ENCODE peak calls at places on chromosomes 1 and 21, in seven cellular contexts. I is Panc1, X is A549, M is K562, K is GM23338, B is HL-60, S is HepG2. H is an unnamed sample.

GRCh38 chr1:178371236-178371635 is 125.5 kb downstream of the CLEC20A start:
- DNase-seq in I (no peak), X (no peak), M (no peak), K (peak; percentile 37), B (no peak), S (no peak), H (no peak)

GRCh38 chr1:56877973-56878372 is 23.4 kb downstream of the C8A start:
- DNase-seq in I (no peak), X (no peak), M (no peak), K (no peak), B (no peak), S (no peak), H (no peak)

GRCh38 chr1:179798213-179798863 is 55.2 kb downstream of the FAM163A start:
- DNase-seq in I (no peak), X (no peak), M (no peak), K (no peak), B (no peak), S (no peak), H (no peak)

GRCh38 chr1:227869851-227870305 is 54.4 kb downstream of the PRSS38 start:
- DNase-seq in I (no peak), X (no peak), M (no peak), K (no peak), B (no peak), S (no peak), H (no peak)

GRCh38 chr1:247337961-247338360 is 6.3 kb upstream of the ZNF496 start:
- DNase-seq in I (no peak), X (no peak), M (no peak), K (no peak), B (no peak), S (no peak), H (no peak)

GRCh38 chr1:105326883-105327282 is 1577.2 kb downstream of the AMY1C start:
- DNase-seq in I (no peak), X (no peak), M (no peak), K (no peak), B (no peak), S (no peak), H (no peak)

GRCh38 chr1:43222876-43223275 is 46.9 kb upstream of the TMEM125 start:
- DNase-seq in I (no peak), X (no peak), M (no peak), K (no peak), B (no peak), S (no peak), H (no peak)

GRCh38 chr21:24367936-24368335 is 1239.3 kb downstream of the MRPL39 start:
- DNase-seq in I (no peak), X (no peak), M (no peak), K (no peak), B (no peak), S (no peak), H (no peak)

GRCh38 chr1:110119843-110120242 is 7.6 kb downstream of the UBL4B start:
- DNase-seq in I (no peak), X (no peak), M (no peak), K (no peak), B (no peak), S (no peak), H (no peak)

GRCh38 chr1:239805888-239806772 is 285.6 kb upstream of the FMN2 start:
- DNase-seq in I (no peak), X (no peak), M (no peak), K (no peak), B (no peak), S (no peak), H (peak; percentile 57)

GRCh38 chr1:39711359-39712340 is 20.4 kb upstream of the HPCAL4 start:
- DNase-seq in I (no peak), X (no peak), M (peak; percentile 87), K (peak; percentile 95), B (no peak), S (peak; percentile 52), H (no peak)

GRCh38 chr1:44036409-44037111 is 5.3 kb upstream of the SLC6A9 start:
- DNase-seq in I (no peak), X (peak; percentile 48), M (peak; percentile 73), K (peak; percentile 86), B (peak; percentile 69), S (peak; percentile 55), H (peak; percentile 79)

GRCh38 chr1:243325305-243325890 is 69.6 kb downstream of the SDCCAG8 start:
- DNase-seq in I (peak; percentile 51), X (peak; percentile 34), M (peak; percentile 51), K (peak; percentile 70), B (peak; percentile 38), S (peak; percentile 39), H (peak; percentile 39)

GRCh38 chr1:10179751-10180150 is 30.6 kb upstream of the KIF1B start:
- DNase-seq in I (no peak), X (no peak), M (no peak), K (no peak), B (no peak), S (no peak), H (no peak)

GRCh38 chr21:38351176-38351959 is 94.6 kb downstream of the KCNJ15 start:
- DNase-seq in I (no peak), X (no peak), M (no peak), K (no peak), B (no peak), S (no peak), H (no peak)

GRCh38 chr21:37550618-37551405 is 184.2 kb downstream of the DYRK1A start:
- DNase-seq in I (no peak), X (no peak), M (peak; percentile 64), K (no peak), B (no peak), S (no peak), H (no peak)

GRCh38 chr21:43703068-43703880 is 15.7 kb upstream of the PDXK start:
- DNase-seq in I (no peak), X (no peak), M (no peak), K (peak; percentile 67), B (peak; percentile 72), S (peak; percentile 57), H (peak; percentile 48)

GRCh38 chr1:207306603-207307002 is 14.9 kb upstream of the CD55 start:
- DNase-seq in I (no peak), X (no peak), M (no peak), K (peak; percentile 59), B (no peak), S (no peak), H (no peak)

GRCh38 chr1:207306023-207306422 is 15.5 kb upstream of the CD55 start:
- DNase-seq in I (no peak), X (no peak), M (no peak), K (no peak), B (no peak), S (no peak), H (no peak)

GRCh38 chr1:207300970-207301369 is 20.5 kb upstream of the CD55 start:
- DNase-seq in I (no peak), X (no peak), M (no peak), K (no peak), B (no peak), S (no peak), H (no peak)

GRCh38 chr1:207302618-207303408 is 18.7 kb upstream of the CD55 start:
- DNase-seq in I (no peak), X (no peak), M (no peak), K (no peak), B (no peak), S (no peak), H (no peak)

GRCh38 chr1:207304710-207305151 is 16.7 kb upstream of the CD55 start:
- DNase-seq in I (peak; percentile 60), X (peak; percentile 46), M (no peak), K (no peak), B (no peak), S (peak; percentile 78), H (no peak)
- TF ChIP-seq REST in I (no peak), X (no peak), M (no peak), K (no peak), B (no peak), S (no peak), H (no peak)

GRCh38 chr21:35943752-35944151 is 116.6 kb downstream of the SETD4 start:
- DNase-seq in I (no peak), X (no peak), M (no peak), K (no peak), B (no peak), S (no peak), H (no peak)

GRCh38 chr21:35942211-35943144 is 117.8 kb downstream of the SETD4 start:
- DNase-seq in I (no peak), X (no peak), M (no peak), K (no peak), B (peak; percentile 28), S (no peak), H (no peak)

GRCh38 chr21:35945089-35945671 is 115.1 kb downstream of the SETD4 start:
- DNase-seq in I (no peak), X (no peak), M (no peak), K (no peak), B (no peak), S (no peak), H (no peak)

GRCh38 chr21:35940074-35940927 is 120.0 kb downstream of the SETD4 start:
- DNase-seq in I (peak; percentile 38), X (peak; percentile 24), M (no peak), K (peak; percentile 80), B (peak; percentile 67), S (peak; percentile 45), H (peak; percentile 34)
- TF ChIP-seq REST in I (no peak), X (no peak), M (no peak), K (no peak), B (no peak), S (no peak), H (no peak)

DNA sequence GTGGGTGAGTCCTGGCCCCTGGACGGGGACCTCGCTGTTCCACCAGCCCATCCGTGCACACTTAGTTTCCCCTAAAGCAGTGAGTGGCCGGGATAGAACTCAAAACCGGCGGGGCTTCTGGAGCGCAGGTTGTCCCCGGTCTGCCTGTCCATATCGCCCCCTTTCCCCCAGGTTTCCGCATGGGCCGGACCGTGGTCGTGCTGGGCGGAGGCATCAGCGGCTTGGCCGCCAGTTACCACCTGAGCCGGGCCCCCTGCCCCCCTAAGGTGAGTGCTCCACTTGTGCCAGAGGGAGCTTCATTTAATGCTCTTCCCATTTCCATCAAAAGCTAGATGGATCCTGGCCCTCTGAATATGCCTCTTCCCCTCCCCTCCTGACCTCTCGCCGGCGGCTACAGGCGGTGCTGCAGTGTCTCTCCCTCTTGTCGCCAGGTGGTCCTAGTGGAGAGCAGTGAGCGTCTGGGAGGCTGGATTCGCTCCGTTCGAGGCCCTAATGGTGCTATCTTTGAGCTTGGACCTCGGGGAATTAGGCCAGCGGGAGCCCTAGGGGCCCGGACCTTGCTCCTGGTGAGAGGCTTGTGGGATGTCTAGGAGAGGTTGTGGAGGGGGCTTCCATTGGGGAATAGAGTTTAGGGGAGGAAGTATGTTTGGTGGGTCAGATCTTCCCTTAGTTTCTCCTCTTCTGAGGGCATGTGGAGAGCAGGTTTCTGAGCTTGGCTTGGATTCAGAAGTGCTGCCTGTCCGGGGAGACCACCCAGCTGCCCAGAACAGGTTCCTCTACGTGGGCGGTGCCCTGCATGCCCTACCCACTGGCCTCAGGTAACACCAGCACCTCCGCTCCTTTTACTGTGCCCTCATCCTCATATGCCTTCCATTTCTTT is 683 bp downstream of the PPOX start:
- DNase-seq in I (no peak), X (no peak), M (no peak), K (peak; percentile 67), B (peak; percentile 15), S (no peak), H (peak; percentile 61)
- TF ChIP-seq REST in I (no peak), X (no peak), M (no peak), K (no peak), B (no peak), S (no peak), H (no peak)

DNA sequence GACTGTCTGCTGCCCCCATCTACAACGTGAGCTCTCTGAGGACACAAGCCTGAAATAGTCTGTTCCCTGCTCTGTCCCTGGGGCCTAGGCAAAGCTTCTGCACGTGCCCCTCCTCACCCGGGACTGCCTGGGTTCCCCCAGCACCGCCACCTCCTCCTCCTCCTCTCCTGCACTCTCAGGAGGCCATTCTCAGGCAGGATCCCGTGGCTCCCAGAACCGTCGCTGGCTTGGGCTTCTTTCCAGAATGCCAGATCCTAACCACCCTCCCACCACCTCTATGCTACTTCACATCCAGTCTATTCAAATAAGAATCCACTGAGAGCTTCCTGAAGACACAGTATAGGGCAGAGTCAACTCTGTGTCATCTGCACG is 11.2 kb downstream of the NPHP4 start:
- DNase-seq in I (no peak), X (no peak), M (no peak), K (no peak), B (no peak), S (no peak), H (no peak)
- TF ChIP-seq REST in I (no peak), X (no peak), M (no peak), K (no peak), B (no peak), S (no peak), H (no peak)